ENCODE peak calls at places on chromosome 21, in seven cellular contexts. One of them, this sample, is unnamed.

GRCh38 chr21:33844104-33844889 is 71.3 kb downstream of the ATP5PO start:
- DNase-seq in H9: no peak
- DNase-seq in IMR-90: no peak
- DNase-seq in H1: no peak
- DNase-seq in neuronal stem cell: peak
- DNase-seq in mesenchymal stem cell: peak
- DNase-seq in trophoblast cell: peak
- DNase-seq in this sample: no peak

GRCh38 chr21:43790053-43790524 is 712 bp downstream of the RRP1 start:
- DNase-seq in H9: no peak
- DNase-seq in IMR-90: no peak
- DNase-seq in H1: no peak
- DNase-seq in neuronal stem cell: no peak
- DNase-seq in mesenchymal stem cell: no peak
- DNase-seq in trophoblast cell: no peak
- DNase-seq in this sample: no peak

GRCh38 chr21:19603011-19603593 is 1199.5 kb upstream of the TMPRSS15 start:
- DNase-seq in H9: no peak
- DNase-seq in IMR-90: no peak
- DNase-seq in H1: no peak
- DNase-seq in neuronal stem cell: no peak
- DNase-seq in mesenchymal stem cell: peak
- DNase-seq in trophoblast cell: no peak
- DNase-seq in this sample: no peak

GRCh38 chr21:37631319-37632117 is 264.9 kb downstream of the DYRK1A start:
- DNase-seq in H9: peak
- DNase-seq in IMR-90: no peak
- DNase-seq in H1: peak
- DNase-seq in neuronal stem cell: peak
- DNase-seq in mesenchymal stem cell: peak
- DNase-seq in trophoblast cell: no peak
- DNase-seq in this sample: peak

GRCh38 chr21:22552390-22552789 is 1554.2 kb downstream of the NCAM2 start:
- DNase-seq in H9: no peak
- DNase-seq in IMR-90: no peak
- DNase-seq in H1: no peak
- DNase-seq in neuronal stem cell: no peak
- DNase-seq in mesenchymal stem cell: no peak
- DNase-seq in trophoblast cell: no peak
- DNase-seq in this sample: no peak

GRCh38 chr21:46214478-46215340 is 13.9 kb downstream of the LSS start:
- DNase-seq in H9: no peak
- DNase-seq in IMR-90: no peak
- DNase-seq in H1: no peak
- DNase-seq in neuronal stem cell: no peak
- DNase-seq in mesenchymal stem cell: no peak
- DNase-seq in trophoblast cell: no peak
- DNase-seq in this sample: no peak

GRCh38 chr21:37264808-37265207 is 2.3 kb downstream of the VPS26C start:
- DNase-seq in H9: no peak
- DNase-seq in IMR-90: no peak
- DNase-seq in H1: no peak
- DNase-seq in neuronal stem cell: no peak
- DNase-seq in mesenchymal stem cell: no peak
- DNase-seq in trophoblast cell: peak
- DNase-seq in this sample: no peak

GRCh38 chr21:29606613-29607012 is 307.9 kb downstream of the BACH1 start:
- DNase-seq in H9: no peak
- DNase-seq in IMR-90: no peak
- DNase-seq in H1: no peak
- DNase-seq in neuronal stem cell: no peak
- DNase-seq in mesenchymal stem cell: no peak
- DNase-seq in trophoblast cell: no peak
- DNase-seq in this sample: no peak

GRCh38 chr21:37062592-37062933 is 10.3 kb downstream of the PIGP start:
- DNase-seq in H9: no peak
- DNase-seq in IMR-90: no peak
- DNase-seq in H1: no peak
- DNase-seq in neuronal stem cell: no peak
- DNase-seq in mesenchymal stem cell: no peak
- DNase-seq in trophoblast cell: no peak
- DNase-seq in this sample: no peak

GRCh38 chr21:26169061-26169610 is 1.4 kb downstream of the APP start:
- DNase-seq in H9: peak
- DNase-seq in IMR-90: peak
- DNase-seq in H1: peak
- DNase-seq in neuronal stem cell: peak
- DNase-seq in mesenchymal stem cell: peak
- DNase-seq in trophoblast cell: no peak
- DNase-seq in this sample: peak

GRCh38 chr21:45064091-45064490 is 10.3 kb upstream of the ADARB1 start:
- DNase-seq in H9: peak
- DNase-seq in IMR-90: no peak
- DNase-seq in H1: no peak
- DNase-seq in neuronal stem cell: no peak
- DNase-seq in mesenchymal stem cell: no peak
- DNase-seq in trophoblast cell: no peak
- DNase-seq in this sample: peak
- H4K8ac ChIP-seq in H9: no peak
- H4K8ac ChIP-seq in IMR-90: peak
- H4K8ac ChIP-seq in H1: no peak
- H4K8ac ChIP-seq in neuronal stem cell: no peak
- H4K8ac ChIP-seq in mesenchymal stem cell: no peak
- H4K8ac ChIP-seq in trophoblast cell: no peak
- H4K8ac ChIP-seq in this sample: no peak

GRCh38 chr21:41772351-41773080 is 5.7 kb upstream of the RIPK4 start:
- DNase-seq in H9: no peak
- DNase-seq in IMR-90: no peak
- DNase-seq in H1: no peak
- DNase-seq in neuronal stem cell: no peak
- DNase-seq in mesenchymal stem cell: no peak
- DNase-seq in trophoblast cell: no peak
- DNase-seq in this sample: no peak
- H3K23ac ChIP-seq in H9: no peak
- H3K23ac ChIP-seq in IMR-90: no peak
- H3K23ac ChIP-seq in H1: no peak
- H3K23ac ChIP-seq in neuronal stem cell: peak
- H3K23ac ChIP-seq in mesenchymal stem cell: no peak
- H3K23ac ChIP-seq in trophoblast cell: no peak
- H3K23ac ChIP-seq in this sample: no peak

DNA sequence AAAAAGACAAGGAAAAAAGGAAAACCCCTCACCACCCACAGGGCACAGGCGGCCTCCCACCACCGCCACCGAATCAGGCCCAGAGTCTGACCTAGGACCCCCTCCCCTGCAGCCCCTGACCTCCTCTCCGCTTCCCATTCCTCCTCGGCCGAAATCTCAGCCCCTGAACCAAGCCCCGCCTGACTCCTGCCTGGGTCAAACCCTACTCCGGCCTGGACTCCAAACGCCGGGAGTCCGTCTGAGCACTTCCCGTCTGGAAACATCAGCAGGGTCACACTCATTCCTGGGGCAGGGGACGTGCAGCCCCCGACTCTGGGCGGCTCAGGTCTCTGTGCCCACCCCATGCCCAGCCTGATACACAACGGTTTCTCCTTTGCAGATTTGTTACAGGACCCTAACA is 26.4 kb upstream of the SUMO3 start:
- DNase-seq in H9: peak
- DNase-seq in IMR-90: no peak
- DNase-seq in H1: no peak
- DNase-seq in neuronal stem cell: no peak
- DNase-seq in mesenchymal stem cell: no peak
- DNase-seq in trophoblast cell: no peak
- DNase-seq in this sample: no peak
- H4K8ac ChIP-seq in H9: no peak
- H4K8ac ChIP-seq in IMR-90: no peak
- H4K8ac ChIP-seq in H1: no peak
- H4K8ac ChIP-seq in neuronal stem cell: no peak
- H4K8ac ChIP-seq in mesenchymal stem cell: no peak
- H4K8ac ChIP-seq in trophoblast cell: no peak
- H4K8ac ChIP-seq in this sample: no peak

DNA sequence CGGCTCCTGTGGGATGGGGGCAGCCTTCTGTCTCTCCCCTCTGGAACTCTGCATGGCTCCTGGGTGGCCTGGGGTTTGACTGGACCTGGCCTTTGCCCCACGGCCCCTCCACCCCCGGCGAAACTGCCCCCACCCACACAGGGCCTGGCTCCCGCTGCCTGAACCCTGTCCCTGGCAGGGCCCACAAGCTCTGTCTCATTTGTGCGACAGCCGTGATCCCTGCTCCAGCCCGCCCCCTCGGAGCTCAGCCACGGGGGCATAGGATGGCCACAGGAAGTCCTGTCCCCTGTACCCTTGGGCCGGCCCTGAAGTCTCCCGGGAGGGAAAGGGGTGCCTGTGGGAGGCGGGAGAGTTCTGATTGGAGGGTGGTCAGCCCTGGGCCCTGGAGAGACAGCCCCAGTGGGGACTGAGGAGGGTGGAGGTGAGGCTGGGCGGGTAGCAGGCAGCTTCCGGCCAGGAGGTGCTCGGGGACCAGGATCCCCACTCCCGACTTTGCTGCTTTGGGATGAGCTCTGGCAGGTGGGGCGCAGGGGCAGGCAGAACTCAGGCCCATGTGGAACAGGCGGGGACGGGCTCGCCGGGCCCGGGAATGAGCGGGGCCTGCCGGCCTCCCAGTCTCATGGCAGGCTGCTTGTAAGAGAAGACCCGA is 45.1 kb downstream of the SLX9 start:
- DNase-seq in H9: peak
- DNase-seq in IMR-90: no peak
- DNase-seq in H1: no peak
- DNase-seq in neuronal stem cell: no peak
- DNase-seq in mesenchymal stem cell: no peak
- DNase-seq in trophoblast cell: no peak
- DNase-seq in this sample: peak
- H3K23ac ChIP-seq in H9: no peak
- H3K23ac ChIP-seq in IMR-90: no peak
- H3K23ac ChIP-seq in H1: no peak
- H3K23ac ChIP-seq in neuronal stem cell: peak
- H3K23ac ChIP-seq in mesenchymal stem cell: no peak
- H3K23ac ChIP-seq in trophoblast cell: no peak
- H3K23ac ChIP-seq in this sample: no peak